ENCODE peak calls at places on chromosomes 7 and 10, in nine cellular contexts. J is SK-MEL-5; M is activated naive CD4-positive, alpha-beta T cell; V is EL; A is A172; U is aorta; N is GM23248; S is SJSA1; C is breast epithelium. Z is an unnamed sample.
A peak's percentile ranks its signal among the peaks of the same experiment; 100 is the strongest.

GRCh38 chr10:73113543-73113942 is 3.3 kb downstream of the NUDT13 start:
- DNase-seq in M (no peak), S (no peak), U (no peak), J (no peak), A (no peak), N (peak; percentile 81), C (no peak), V (peak; percentile 43), Z (no peak)

GRCh38 chr10:80141696-80142460 is 9.3 kb downstream of the PLAC9 start:
- DNase-seq in V (no peak), S (no peak), M (no peak), C (no peak), J (no peak), U (no peak), A (no peak), N (no peak), Z (peak; percentile 64)

GRCh38 chr7:91239171-91239604 is 25.0 kb upstream of the FZD1 start:
- DNase-seq in U (no peak), N (peak; percentile 68), A (peak; percentile 94), C (no peak), V (peak; percentile 92), S (peak; percentile 38), M (no peak), J (peak; percentile 24), Z (no peak)

GRCh38 chr10:75209325-75210192 is 1.0 kb upstream of the VDAC2 start:
- DNase-seq in V (peak; percentile 77), S (no peak), N (peak; percentile 95), J (peak; percentile 65), U (peak; percentile 93), C (peak; percentile 75), A (peak; percentile 65), M (peak; percentile 67), Z (peak; percentile 57)

GRCh38 chr7:157005456-157006204 is 4.8 kb downstream of the MNX1 start:
- DNase-seq in C (no peak), V (no peak), A (no peak), M (no peak), N (peak; percentile 35), J (no peak), S (no peak), U (no peak), Z (peak; percentile 74)

GRCh38 chr10:42551582-42552187 is 86.7 kb downstream of the ZNF33B start:
- DNase-seq in J (no peak), N (peak; percentile 5), C (no peak), V (no peak), A (no peak), S (peak; percentile 2), M (no peak), U (no peak), Z (no peak)

GRCh38 chr10:62266147-62266546 is 2.5 kb downstream of the RTKN2 start:
- DNase-seq in S (no peak), A (no peak), N (no peak), J (no peak), V (no peak), C (no peak), M (no peak), U (no peak), Z (no peak)

GRCh38 chr10:130018253-130018652 is 54.2 kb upstream of the EBF3 start:
- DNase-seq in V (peak; percentile 69), N (peak; percentile 81), S (no peak), M (no peak), A (no peak), J (no peak), U (no peak), C (no peak), Z (peak; percentile 63)

GRCh38 chr10:49564461-49565009 is 25.6 kb upstream of the ERCC6 start:
- DNase-seq in A (no peak), U (no peak), S (no peak), C (no peak), M (no peak), N (peak; percentile 71), V (peak; percentile 39), J (no peak), Z (no peak)

GRCh38 chr7:29147821-29148220 is 1.5 kb upstream of the CPVL start:
- DNase-seq in S (no peak), M (no peak), N (no peak), U (no peak), V (no peak), C (no peak), J (peak; percentile 21), A (no peak), Z (no peak)

GRCh38 chr7:3028071-3028766 is 15.4 kb downstream of the CARD11 start:
- DNase-seq in S (peak; percentile 81), N (peak; percentile 48), M (no peak), U (peak; percentile 85), A (peak; percentile 91), C (peak; percentile 51), J (peak; percentile 26), V (peak; percentile 10), Z (peak; percentile 59)

GRCh38 chr10:108775911-108776475 is 1147.3 kb downstream of the XPNPEP1 start:
- DNase-seq in N (peak; percentile 24), M (no peak), V (peak; percentile 34), C (no peak), U (no peak), A (peak; percentile 76), J (no peak), S (no peak), Z (no peak)

GRCh38 chr10:3782456-3783312 is 2.3 kb downstream of the KLF6 start:
- DNase-seq in M (peak; percentile 32), A (peak; percentile 94), V (peak; percentile 94), N (peak; percentile 94), C (no peak), U (peak; percentile 82), S (peak; percentile 96), J (peak; percentile 84), Z (peak; percentile 63)

GRCh38 chr10:93445097-93445960 is 36.8 kb downstream of the MYOF start:
- DNase-seq in V (peak; percentile 96), C (peak; percentile 96), M (no peak), U (peak; percentile 95), A (peak; percentile 98), S (peak; percentile 60), J (peak; percentile 16), N (peak; percentile 98), Z (peak; percentile 98)

GRCh38 chr7:14294637-14295036 is 305.2 kb upstream of the ETV1 start:
- DNase-seq in A (no peak), C (no peak), U (no peak), J (no peak), S (no peak), N (no peak), V (no peak), M (no peak), Z (no peak)

GRCh38 chr10:53140516-53140915 is 367.9 kb upstream of the MBL2 start:
- DNase-seq in J (no peak), A (peak; percentile 19), S (no peak), V (no peak), C (no peak), U (no peak), N (peak; percentile 62), M (no peak), Z (no peak)